ENCODE peak calls at places on chromosomes 7 and 10, in six cellular contexts. N is suprapubic skin, T is fibroblast of lung, O is tibial artery, G is epithelial cell of proximal tubule, S is Panc1. L is an unnamed sample.

GRCh38 chr7:65449505-65449852 is 75.8 kb downstream of the ZNF92 start:
- DNase-seq in G (no peak), N (no peak), O (no peak), T (no peak), S (no peak), L (no peak)

GRCh38 chr7:4271716-4272015 is 410.4 kb upstream of the FOXK1 start:
- DNase-seq in N (no peak), G (no peak), O (no peak), T (no peak), S (no peak), L (no peak)

GRCh38 chr7:152158801-152159587 is 133.5 kb downstream of the GALNT11 start:
- DNase-seq in S (no peak), T (no peak), O (no peak), G (no peak), N (no peak), L (no peak)

GRCh38 chr7:49030221-49030620 is 105.9 kb downstream of the CDC14C start:
- DNase-seq in G (no peak), S (no peak), T (no peak), N (no peak), O (no peak), L (no peak)

GRCh38 chr10:48614481-48615383 is 9.9 kb upstream of the ARHGAP22 start:
- DNase-seq in O (no peak), G (peak; percentile 81), N (no peak), T (peak; percentile 50), S (no peak), L (peak; percentile 93)

GRCh38 chr7:142384508-142384922 is 126.7 kb upstream of the PRSS58 start:
- DNase-seq in T (peak; percentile 85), S (no peak), N (no peak), O (no peak), G (no peak), L (peak; percentile 85)

GRCh38 chr10:44786451-44786850 is 124.7 kb upstream of the TMEM72 start:
- DNase-seq in G (no peak), T (peak; percentile 99), O (no peak), N (no peak), S (no peak), L (peak; percentile 76)

GRCh38 chr10:88314362-88314761 is 268.8 kb downstream of the RNLS start:
- DNase-seq in S (no peak), N (no peak), G (no peak), O (peak; percentile 38), T (no peak), L (peak; percentile 31)

GRCh38 chr7:147771344-147771743 is 819.2 kb upstream of the C7orf33 start:
- DNase-seq in T (no peak), N (no peak), G (no peak), S (no peak), O (no peak), L (no peak)

GRCh38 chr10:1102836-1103235 is 46.7 kb downstream of the WDR37 start:
- DNase-seq in T (peak; percentile 60), G (no peak), O (no peak), S (no peak), N (no peak), L (no peak)

GRCh38 chr7:42858570-42858969 is 53.3 kb downstream of the C7orf25 start:
- DNase-seq in G (no peak), N (no peak), T (peak; percentile 50), O (no peak), S (no peak), L (peak; percentile 29)

GRCh38 chr7:90270431-90271178 is 25.6 kb downstream of the CFAP69 start:
- DNase-seq in S (no peak), O (no peak), T (no peak), N (no peak), G (no peak), L (no peak)

GRCh38 chr7:47389171-47389922 is 192.6 kb downstream of the TNS3 start:
- DNase-seq in S (no peak), N (no peak), T (no peak), G (no peak), O (no peak), L (no peak)

GRCh38 chr10:11787846-11788245 is 35.3 kb upstream of the PROSER2 start:
- DNase-seq in N (no peak), S (no peak), T (no peak), G (no peak), O (no peak), L (no peak)

GRCh38 chr7:100563809-100564400 is 9.8 kb downstream of the SAP25 start:
- DNase-seq in T (peak; percentile 42), S (peak; percentile 53), G (no peak), O (peak; percentile 86), N (peak; percentile 90), L (peak; percentile 67)

GRCh38 chr7:142875456-142875855 is 10.1 kb downstream of the TRPV6 start:
- DNase-seq in G (no peak), N (peak; percentile 64), O (peak; percentile 17), T (no peak), S (no peak), L (no peak)

GRCh38 chr7:74101061-74101681 is 17.6 kb downstream of the LIMK1 start:
- DNase-seq in T (no peak), N (no peak), S (no peak), G (no peak), O (no peak), L (peak; percentile 44)

GRCh38 chr7:133843341-133843740 is 283.8 kb upstream of the LRGUK start:
- DNase-seq in N (no peak), O (no peak), G (no peak), S (no peak), T (no peak), L (no peak)

GRCh38 chr7:27917774-27918314 is 177.9 kb downstream of the TAX1BP1 start:
- DNase-seq in G (no peak), S (no peak), N (no peak), T (peak; percentile 87), O (no peak), L (peak; percentile 40)

DNA sequence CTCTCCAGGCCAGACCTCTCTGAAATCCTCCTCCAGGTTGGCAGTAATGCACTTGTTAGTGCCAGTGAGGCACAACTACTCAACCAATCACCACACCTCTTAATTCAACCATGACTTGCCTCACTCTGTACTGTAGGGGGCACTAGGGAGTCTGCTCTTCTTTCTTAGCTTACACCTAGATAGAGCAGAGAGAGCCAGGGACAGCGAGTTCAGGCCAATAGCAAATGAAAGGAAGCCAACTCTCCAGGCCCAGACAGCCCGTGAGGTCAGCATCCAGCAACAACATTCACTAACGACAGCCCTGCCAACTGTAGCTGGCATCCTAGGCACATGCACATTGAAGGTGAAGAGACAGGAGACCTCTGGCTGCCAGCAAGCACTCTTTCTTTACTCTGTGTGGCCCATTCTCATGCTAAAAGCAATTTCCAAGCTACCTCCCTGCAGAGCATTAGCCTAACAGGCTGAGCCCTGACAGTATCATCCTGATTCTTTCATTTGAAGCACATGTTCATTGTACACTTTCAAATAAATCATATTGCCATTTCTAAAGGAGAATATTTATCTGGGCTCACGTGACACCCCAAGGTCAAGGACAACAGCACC is 136.3 kb downstream of the DPY19L1 start:
- DNase-seq in G (no peak), N (no peak), S (no peak), O (no peak), T (no peak), L (no peak)
- TF ChIP-seq CTCF in G (peak; percentile 42), N (no peak), S (peak; percentile 54), O (no peak), T (no peak), L (no peak)

GRCh38 chr7:128124786-128125185 is 93.5 kb upstream of the LRRC4 start:
- DNase-seq in O (no peak), T (no peak), S (no peak), N (no peak), G (no peak), L (no peak)
- H3K4me3 ChIP-seq in O (no peak overlapping the region), T (no peak overlapping the region), S (no peak overlapping the region), N (no peak overlapping the region), G (no peak overlapping the region), L (no peak overlapping the region)

DNA sequence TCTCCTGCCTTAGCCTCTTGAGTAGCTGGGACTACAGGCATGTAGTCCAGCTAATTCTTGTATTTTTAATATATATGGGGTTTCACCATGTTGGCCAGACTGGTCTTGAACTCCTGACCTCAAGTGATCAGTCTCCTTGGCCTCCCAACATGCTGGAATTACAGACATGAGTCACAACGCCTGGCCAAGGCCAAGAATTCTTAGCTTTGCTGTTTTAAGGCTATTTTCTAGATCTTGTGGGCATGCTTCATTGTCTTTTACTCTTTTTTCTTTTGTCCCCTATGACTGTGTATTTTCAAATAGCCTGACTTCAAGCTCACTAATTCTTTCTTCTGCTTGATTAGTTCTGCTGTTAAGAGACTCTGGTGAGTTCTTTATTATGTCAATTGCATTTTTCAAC is 56.4 kb upstream of the TAS2R16 start:
- DNase-seq in S (no peak), T (peak; percentile 51), G (no peak), O (no peak), N (no peak), L (no peak)
- TF ChIP-seq CTCF in S (no peak), T (no peak), G (no peak), O (no peak), N (no peak), L (no peak)

DNA sequence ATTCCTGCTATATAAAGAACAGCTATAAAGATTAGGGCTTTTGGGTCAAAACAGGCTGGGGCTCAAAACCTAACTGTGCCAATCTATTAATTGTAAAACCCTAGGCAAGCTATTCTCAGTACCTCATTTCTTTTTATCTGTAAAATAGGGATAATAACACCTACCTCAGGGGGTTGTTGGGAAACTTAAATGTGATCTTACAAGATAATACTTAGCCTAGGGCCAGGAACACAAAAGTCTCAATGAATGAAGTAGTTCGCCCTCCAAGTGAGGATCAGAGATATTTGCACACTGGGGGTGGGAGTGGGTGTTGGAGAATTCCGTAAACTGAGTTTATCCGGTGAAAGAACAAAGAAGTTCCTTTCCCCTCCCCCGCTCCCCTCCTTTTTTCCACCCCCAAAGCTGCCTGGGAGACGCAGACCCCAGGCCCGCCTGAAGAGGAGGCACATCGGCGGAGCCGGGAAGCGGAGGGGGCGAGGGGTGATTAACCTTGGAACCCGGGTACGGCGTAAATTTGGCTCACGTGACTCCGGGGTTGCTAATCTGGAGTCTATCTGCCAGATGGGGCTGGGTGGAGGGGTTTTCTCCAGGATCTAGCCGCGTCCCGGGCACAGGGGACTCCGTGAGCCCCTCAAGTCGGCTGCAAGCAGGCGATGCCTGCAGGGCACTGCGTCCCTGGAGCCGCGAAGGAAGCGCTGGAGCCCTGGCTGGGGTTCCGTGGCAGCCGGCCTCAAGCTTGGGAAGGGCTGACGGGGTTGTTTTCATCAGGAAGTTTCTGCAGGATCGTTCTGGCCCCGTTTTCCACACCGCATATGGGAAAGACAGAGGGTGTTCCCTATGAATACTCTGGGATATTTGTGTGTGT is 1.3 kb upstream of the PODXL start:
- DNase-seq in N (no peak), G (no peak), T (peak; percentile 12), S (no peak), O (peak; percentile 35), L (peak; percentile 38)
- H3K4me3 ChIP-seq in N (peak overlapping the region; percentile 69), G (peak overlapping the region; percentile 35), T (no peak overlapping the region), S (peak overlapping the region; percentile 43), O (peak overlapping the region; percentile 41), L (peak overlapping the region; percentile 63)

L was measured in AG10803.